ENCODE peak calls at places on chromosome 1, in five cellular contexts. One of them, this sample, is unnamed.

GRCh38 chr1:42932442-42932941 is 26.2 kb downstream of the SLC2A1 start:
- DNase-seq in stimulated activated CD8-positive, alpha-beta memory T cell treated with anti-CD3 and anti-CD28 coated beads, Interleukin-4, amount 100 ng/mL, for 1 hour: no peak
- DNase-seq in effector CD4-positive, alpha-beta T cell: no peak
- DNase-seq in NCI-H1694: no peak
- DNase-seq in SHP77: no peak
- DNase-seq in this sample: no peak

GRCh38 chr1:119827010-119827409 is 15.8 kb upstream of the REG4 start:
- DNase-seq in stimulated activated CD8-positive, alpha-beta memory T cell treated with anti-CD3 and anti-CD28 coated beads, Interleukin-4, amount 100 ng/mL, for 1 hour: no peak
- DNase-seq in effector CD4-positive, alpha-beta T cell: no peak
- DNase-seq in NCI-H1694: no peak
- DNase-seq in SHP77: no peak
- DNase-seq in this sample: no peak

GRCh38 chr1:55559111-55559510 is 343.9 kb upstream of the USP24 start:
- DNase-seq in stimulated activated CD8-positive, alpha-beta memory T cell treated with anti-CD3 and anti-CD28 coated beads, Interleukin-4, amount 100 ng/mL, for 1 hour: no peak
- DNase-seq in effector CD4-positive, alpha-beta T cell: no peak
- DNase-seq in NCI-H1694: peak
- DNase-seq in SHP77: no peak
- DNase-seq in this sample: no peak

GRCh38 chr1:95012389-95012788 is 60.4 kb downstream of the ALG14 start:
- DNase-seq in stimulated activated CD8-positive, alpha-beta memory T cell treated with anti-CD3 and anti-CD28 coated beads, Interleukin-4, amount 100 ng/mL, for 1 hour: no peak
- DNase-seq in effector CD4-positive, alpha-beta T cell: no peak
- DNase-seq in NCI-H1694: peak
- DNase-seq in SHP77: no peak
- DNase-seq in this sample: no peak

GRCh38 chr1:26500488-26501175 is 28.4 kb downstream of the HMGN2 start:
- DNase-seq in stimulated activated CD8-positive, alpha-beta memory T cell treated with anti-CD3 and anti-CD28 coated beads, Interleukin-4, amount 100 ng/mL, for 1 hour: peak
- DNase-seq in effector CD4-positive, alpha-beta T cell: peak
- DNase-seq in NCI-H1694: peak
- DNase-seq in SHP77: peak
- DNase-seq in this sample: peak

GRCh38 chr1:13760921-13761320 is 60.9 kb downstream of the PRDM2 start:
- DNase-seq in stimulated activated CD8-positive, alpha-beta memory T cell treated with anti-CD3 and anti-CD28 coated beads, Interleukin-4, amount 100 ng/mL, for 1 hour: no peak
- DNase-seq in effector CD4-positive, alpha-beta T cell: no peak
- DNase-seq in NCI-H1694: no peak
- DNase-seq in SHP77: no peak
- DNase-seq in this sample: no peak

GRCh38 chr1:177119311-177119710 is 45.2 kb downstream of the ASTN1 start:
- DNase-seq in stimulated activated CD8-positive, alpha-beta memory T cell treated with anti-CD3 and anti-CD28 coated beads, Interleukin-4, amount 100 ng/mL, for 1 hour: no peak
- DNase-seq in effector CD4-positive, alpha-beta T cell: no peak
- DNase-seq in NCI-H1694: no peak
- DNase-seq in SHP77: no peak
- DNase-seq in this sample: no peak

GRCh38 chr1:158101944-158102343 is 78.8 kb upstream of the CD1D start:
- DNase-seq in stimulated activated CD8-positive, alpha-beta memory T cell treated with anti-CD3 and anti-CD28 coated beads, Interleukin-4, amount 100 ng/mL, for 1 hour: no peak
- DNase-seq in effector CD4-positive, alpha-beta T cell: no peak
- DNase-seq in NCI-H1694: no peak
- DNase-seq in SHP77: no peak
- DNase-seq in this sample: no peak

GRCh38 chr1:35807614-35808375 is at the start of gene AGO4:
- DNase-seq in stimulated activated CD8-positive, alpha-beta memory T cell treated with anti-CD3 and anti-CD28 coated beads, Interleukin-4, amount 100 ng/mL, for 1 hour: no peak
- DNase-seq in effector CD4-positive, alpha-beta T cell: peak
- DNase-seq in NCI-H1694: no peak
- DNase-seq in SHP77: peak
- DNase-seq in this sample: peak

GRCh38 chr1:217953922-217954321 is 322.8 kb downstream of the SPATA17 start:
- DNase-seq in stimulated activated CD8-positive, alpha-beta memory T cell treated with anti-CD3 and anti-CD28 coated beads, Interleukin-4, amount 100 ng/mL, for 1 hour: no peak
- DNase-seq in effector CD4-positive, alpha-beta T cell: no peak
- DNase-seq in NCI-H1694: no peak
- DNase-seq in SHP77: no peak
- DNase-seq in this sample: no peak

GRCh38 chr1:54743416-54743815 is 20.9 kb downstream of the PARS2 start:
- DNase-seq in stimulated activated CD8-positive, alpha-beta memory T cell treated with anti-CD3 and anti-CD28 coated beads, Interleukin-4, amount 100 ng/mL, for 1 hour: no peak
- DNase-seq in effector CD4-positive, alpha-beta T cell: no peak
- DNase-seq in NCI-H1694: no peak
- DNase-seq in SHP77: no peak
- DNase-seq in this sample: no peak

GRCh38 chr1:91582431-91582921 is 81.8 kb downstream of the CDC7 start:
- DNase-seq in stimulated activated CD8-positive, alpha-beta memory T cell treated with anti-CD3 and anti-CD28 coated beads, Interleukin-4, amount 100 ng/mL, for 1 hour: no peak
- DNase-seq in effector CD4-positive, alpha-beta T cell: no peak
- DNase-seq in NCI-H1694: no peak
- DNase-seq in SHP77: no peak
- DNase-seq in this sample: no peak

GRCh38 chr1:117671781-117672501 is 66.1 kb downstream of the TENT5C start:
- DNase-seq in stimulated activated CD8-positive, alpha-beta memory T cell treated with anti-CD3 and anti-CD28 coated beads, Interleukin-4, amount 100 ng/mL, for 1 hour: no peak
- DNase-seq in effector CD4-positive, alpha-beta T cell: no peak
- DNase-seq in NCI-H1694: no peak
- DNase-seq in SHP77: no peak
- DNase-seq in this sample: no peak

GRCh38 chr1:100362821-100363466 is 10.6 kb downstream of the CDC14A start:
- DNase-seq in stimulated activated CD8-positive, alpha-beta memory T cell treated with anti-CD3 and anti-CD28 coated beads, Interleukin-4, amount 100 ng/mL, for 1 hour: no peak
- DNase-seq in effector CD4-positive, alpha-beta T cell: no peak
- DNase-seq in NCI-H1694: no peak
- DNase-seq in SHP77: no peak
- DNase-seq in this sample: no peak

GRCh38 chr1:42403880-42404400 is 23.3 kb downstream of the RIMKLA start:
- DNase-seq in stimulated activated CD8-positive, alpha-beta memory T cell treated with anti-CD3 and anti-CD28 coated beads, Interleukin-4, amount 100 ng/mL, for 1 hour: no peak
- DNase-seq in effector CD4-positive, alpha-beta T cell: no peak
- DNase-seq in NCI-H1694: no peak
- DNase-seq in SHP77: no peak
- DNase-seq in this sample: no peak

GRCh38 chr1:115976900-115977480 is 677 bp downstream of the SLC22A15 start:
- DNase-seq in stimulated activated CD8-positive, alpha-beta memory T cell treated with anti-CD3 and anti-CD28 coated beads, Interleukin-4, amount 100 ng/mL, for 1 hour: no peak
- DNase-seq in effector CD4-positive, alpha-beta T cell: no peak
- DNase-seq in NCI-H1694: no peak
- DNase-seq in SHP77: no peak
- DNase-seq in this sample: no peak

GRCh38 chr1:110746644-110747259 is 72.0 kb upstream of the KCNA3 start:
- DNase-seq in stimulated activated CD8-positive, alpha-beta memory T cell treated with anti-CD3 and anti-CD28 coated beads, Interleukin-4, amount 100 ng/mL, for 1 hour: peak
- DNase-seq in effector CD4-positive, alpha-beta T cell: peak
- DNase-seq in NCI-H1694: no peak
- DNase-seq in SHP77: no peak
- DNase-seq in this sample: peak

GRCh38 chr1:236759252-236759859 is 35.7 kb upstream of the MTR start:
- DNase-seq in stimulated activated CD8-positive, alpha-beta memory T cell treated with anti-CD3 and anti-CD28 coated beads, Interleukin-4, amount 100 ng/mL, for 1 hour: no peak
- DNase-seq in effector CD4-positive, alpha-beta T cell: no peak
- DNase-seq in NCI-H1694: peak
- DNase-seq in SHP77: no peak
- DNase-seq in this sample: peak

GRCh38 chr1:40872266-40872665 is 10.1 kb upstream of the CITED4 start:
- DNase-seq in stimulated activated CD8-positive, alpha-beta memory T cell treated with anti-CD3 and anti-CD28 coated beads, Interleukin-4, amount 100 ng/mL, for 1 hour: no peak
- DNase-seq in effector CD4-positive, alpha-beta T cell: no peak
- DNase-seq in NCI-H1694: no peak
- DNase-seq in SHP77: no peak
- DNase-seq in this sample: no peak

GRCh38 chr1:199279107-199279506 is 640.3 kb downstream of the PTPRC start:
- DNase-seq in stimulated activated CD8-positive, alpha-beta memory T cell treated with anti-CD3 and anti-CD28 coated beads, Interleukin-4, amount 100 ng/mL, for 1 hour: no peak
- DNase-seq in effector CD4-positive, alpha-beta T cell: no peak
- DNase-seq in NCI-H1694: no peak
- DNase-seq in SHP77: no peak
- DNase-seq in this sample: no peak

GRCh38 chr1:180026556-180026955 is 71.9 kb downstream of the CEP350 start:
- DNase-seq in stimulated activated CD8-positive, alpha-beta memory T cell treated with anti-CD3 and anti-CD28 coated beads, Interleukin-4, amount 100 ng/mL, for 1 hour: no peak
- DNase-seq in effector CD4-positive, alpha-beta T cell: no peak
- DNase-seq in NCI-H1694: no peak
- DNase-seq in SHP77: no peak
- DNase-seq in this sample: no peak

GRCh38 chr1:228122921-228123441 is 13.9 kb upstream of the MRPL55 start:
- DNase-seq in stimulated activated CD8-positive, alpha-beta memory T cell treated with anti-CD3 and anti-CD28 coated beads, Interleukin-4, amount 100 ng/mL, for 1 hour: no peak
- DNase-seq in effector CD4-positive, alpha-beta T cell: no peak
- DNase-seq in NCI-H1694: no peak
- DNase-seq in SHP77: no peak
- DNase-seq in this sample: no peak

GRCh38 chr1:186620951-186621350 is 59.3 kb downstream of the PTGS2 start:
- DNase-seq in stimulated activated CD8-positive, alpha-beta memory T cell treated with anti-CD3 and anti-CD28 coated beads, Interleukin-4, amount 100 ng/mL, for 1 hour: no peak
- DNase-seq in effector CD4-positive, alpha-beta T cell: no peak
- DNase-seq in NCI-H1694: no peak
- DNase-seq in SHP77: no peak
- DNase-seq in this sample: no peak

GRCh38 chr1:227766015-227766634 is 30.9 kb downstream of the SNAP47 start:
- DNase-seq in stimulated activated CD8-positive, alpha-beta memory T cell treated with anti-CD3 and anti-CD28 coated beads, Interleukin-4, amount 100 ng/mL, for 1 hour: peak
- DNase-seq in effector CD4-positive, alpha-beta T cell: peak
- DNase-seq in NCI-H1694: peak
- DNase-seq in SHP77: peak
- DNase-seq in this sample: no peak

GRCh38 chr1:15472595-15472994 is 3.3 kb upstream of the CELA2B start:
- DNase-seq in stimulated activated CD8-positive, alpha-beta memory T cell treated with anti-CD3 and anti-CD28 coated beads, Interleukin-4, amount 100 ng/mL, for 1 hour: no peak
- DNase-seq in effector CD4-positive, alpha-beta T cell: no peak
- DNase-seq in NCI-H1694: no peak
- DNase-seq in SHP77: no peak
- DNase-seq in this sample: no peak

GRCh38 chr1:5415621-5416020 is 576.6 kb downstream of the NPHP4 start:
- DNase-seq in stimulated activated CD8-positive, alpha-beta memory T cell treated with anti-CD3 and anti-CD28 coated beads, Interleukin-4, amount 100 ng/mL, for 1 hour: no peak
- DNase-seq in effector CD4-positive, alpha-beta T cell: no peak
- DNase-seq in NCI-H1694: no peak
- DNase-seq in SHP77: no peak
- DNase-seq in this sample: no peak

GRCh38 chr1:110489973-110490542 is 28.9 kb downstream of the KCNA10 start:
- DNase-seq in stimulated activated CD8-positive, alpha-beta memory T cell treated with anti-CD3 and anti-CD28 coated beads, Interleukin-4, amount 100 ng/mL, for 1 hour: no peak
- DNase-seq in effector CD4-positive, alpha-beta T cell: no peak
- DNase-seq in NCI-H1694: no peak
- DNase-seq in SHP77: no peak
- DNase-seq in this sample: no peak

GRCh38 chr1:174358786-174359453 is 88.8 kb upstream of the GPR52 start:
- DNase-seq in stimulated activated CD8-positive, alpha-beta memory T cell treated with anti-CD3 and anti-CD28 coated beads, Interleukin-4, amount 100 ng/mL, for 1 hour: no peak
- DNase-seq in effector CD4-positive, alpha-beta T cell: no peak
- DNase-seq in NCI-H1694: no peak
- DNase-seq in SHP77: no peak
- DNase-seq in this sample: no peak